ENCODE peak calls at places on chromosomes 5 and 9, in ten cellular contexts. B, U, R, D, Q, P, V, X, E and C are unnamed samples.

GRCh38 chr9:87850405-87850804 is 32.3 kb upstream of the SPATA31E1 start:
- DNase-seq in B (no peak), U (no peak), R (no peak), D (no peak), Q (no peak), P (no peak), V (no peak), X (no peak), E (peak), C (no peak)

GRCh38 chr9:116152390-116152789 is 1.2 kb upstream of the PAPPA start:
- DNase-seq in B (no peak), U (peak), R (no peak), D (no peak), Q (no peak), P (no peak), V (no peak), X (no peak), E (no peak), C (no peak)

GRCh38 chr5:14686517-14686916 is 22.0 kb downstream of the OTULIN start:
- DNase-seq in B (no peak), U (no peak), R (no peak), D (no peak), Q (no peak), P (no peak), V (no peak), X (no peak), E (no peak), C (no peak)

GRCh38 chr5:102867999-102868662 is 113.0 kb downstream of the PAM start:
- DNase-seq in B (no peak), U (no peak), R (no peak), D (no peak), Q (no peak), P (no peak), V (no peak), X (no peak), E (peak), C (no peak)

GRCh38 chr9:68961587-68961986 is 52.3 kb downstream of the PRKACG start:
- DNase-seq in B (no peak), U (no peak), R (no peak), D (no peak), Q (no peak), P (no peak), V (no peak), X (no peak), E (no peak), C (no peak)

GRCh38 chr9:20930836-20931235 is 100.6 kb downstream of the HACD4 start:
- DNase-seq in B (no peak), U (no peak), R (no peak), D (no peak), Q (no peak), P (no peak), V (no peak), X (no peak), E (no peak), C (no peak)

GRCh38 chr5:132491368-132492364 is 1.1 kb upstream of the IRF1 start:
- DNase-seq in B (no peak), U (no peak), R (no peak), D (no peak), Q (no peak), P (peak), V (no peak), X (no peak), E (no peak), C (peak)

GRCh38 chr9:133844876-133845658 is 106.9 kb upstream of the SARDH start:
- DNase-seq in B (no peak), U (no peak), R (no peak), D (no peak), Q (no peak), P (no peak), V (peak), X (peak), E (peak), C (no peak)

GRCh38 chr5:124789104-124789605 is 42.7 kb upstream of the ZNF608 start:
- DNase-seq in B (no peak), U (no peak), R (no peak), D (no peak), Q (no peak), P (no peak), V (no peak), X (no peak), E (no peak), C (no peak)

GRCh38 chr5:154861946-154862345 is 3.5 kb downstream of the CNOT8 start:
- DNase-seq in B (no peak), U (no peak), R (no peak), D (no peak), Q (no peak), P (no peak), V (no peak), X (no peak), E (no peak), C (no peak)

GRCh38 chr5:13985736-13986418 is 41.4 kb upstream of the DNAH5 start:
- DNase-seq in B (no peak), U (no peak), R (no peak), D (no peak), Q (no peak), P (no peak), V (peak), X (peak), E (peak), C (no peak)

GRCh38 chr5:169805527-169805934 is 168.5 kb downstream of the DOCK2 start:
- DNase-seq in B (no peak), U (no peak), R (no peak), D (peak), Q (peak), P (peak), V (no peak), X (no peak), E (no peak), C (no peak)